ENCODE peak calls at places on chromosome 13, in seven cellular contexts. One of them, this sample, is unnamed.

GRCh38 chr13:20131057-20131832 is 29.6 kb downstream of the GJA3 start:
- DNase-seq in immature natural killer cell: no peak
- DNase-seq in A172: no peak
- DNase-seq in esophagus muscularis mucosa: no peak
- DNase-seq in occipital lobe: no peak
- DNase-seq in RPMI8226: no peak
- DNase-seq in T follicular helper cell: no peak
- DNase-seq in this sample: no peak

GRCh38 chr13:94154362-94154761 is 325.1 kb downstream of the DCT start:
- DNase-seq in immature natural killer cell: no peak
- DNase-seq in A172: peak
- DNase-seq in esophagus muscularis mucosa: no peak
- DNase-seq in occipital lobe: no peak
- DNase-seq in RPMI8226: no peak
- DNase-seq in T follicular helper cell: no peak
- DNase-seq in this sample: no peak

GRCh38 chr13:88932950-88933349 is 1261.8 kb downstream of the SLITRK5 start:
- DNase-seq in immature natural killer cell: no peak
- DNase-seq in A172: no peak
- DNase-seq in esophagus muscularis mucosa: no peak
- DNase-seq in occipital lobe: no peak
- DNase-seq in RPMI8226: no peak
- DNase-seq in T follicular helper cell: no peak
- DNase-seq in this sample: no peak

GRCh38 chr13:95002968-95003813 is 290.8 kb upstream of the SOX21 start:
- DNase-seq in immature natural killer cell: no peak
- DNase-seq in A172: no peak
- DNase-seq in esophagus muscularis mucosa: no peak
- DNase-seq in occipital lobe: no peak
- DNase-seq in RPMI8226: no peak
- DNase-seq in T follicular helper cell: no peak
- DNase-seq in this sample: no peak

GRCh38 chr13:75364131-75364713 is 117.7 kb downstream of the TBC1D4 start:
- DNase-seq in immature natural killer cell: no peak
- DNase-seq in A172: peak
- DNase-seq in esophagus muscularis mucosa: no peak
- DNase-seq in occipital lobe: no peak
- DNase-seq in RPMI8226: no peak
- DNase-seq in T follicular helper cell: no peak
- DNase-seq in this sample: no peak

GRCh38 chr13:32472194-32472621 is 44.3 kb upstream of the N4BP2L1 start:
- DNase-seq in immature natural killer cell: no peak
- DNase-seq in A172: no peak
- DNase-seq in esophagus muscularis mucosa: no peak
- DNase-seq in occipital lobe: no peak
- DNase-seq in RPMI8226: peak
- DNase-seq in T follicular helper cell: no peak
- DNase-seq in this sample: no peak

GRCh38 chr13:78228211-78228610 is 309.6 kb upstream of the EDNRB start:
- DNase-seq in immature natural killer cell: no peak
- DNase-seq in A172: no peak
- DNase-seq in esophagus muscularis mucosa: no peak
- DNase-seq in occipital lobe: no peak
- DNase-seq in RPMI8226: no peak
- DNase-seq in T follicular helper cell: no peak
- DNase-seq in this sample: no peak

GRCh38 chr13:19685034-19685433 is 51.6 kb downstream of the MPHOSPH8 start:
- DNase-seq in immature natural killer cell: no peak
- DNase-seq in A172: no peak
- DNase-seq in esophagus muscularis mucosa: no peak
- DNase-seq in occipital lobe: no peak
- DNase-seq in RPMI8226: no peak
- DNase-seq in T follicular helper cell: no peak
- DNase-seq in this sample: no peak

GRCh38 chr13:33611016-33611805 is 206.7 kb upstream of the RFC3 start:
- DNase-seq in immature natural killer cell: no peak
- DNase-seq in A172: no peak
- DNase-seq in esophagus muscularis mucosa: peak
- DNase-seq in occipital lobe: peak
- DNase-seq in RPMI8226: no peak
- DNase-seq in T follicular helper cell: no peak
- DNase-seq in this sample: no peak

GRCh38 chr13:27128825-27129627 is 42.6 kb downstream of the USP12 start:
- DNase-seq in immature natural killer cell: no peak
- DNase-seq in A172: no peak
- DNase-seq in esophagus muscularis mucosa: no peak
- DNase-seq in occipital lobe: no peak
- DNase-seq in RPMI8226: no peak
- DNase-seq in T follicular helper cell: no peak
- DNase-seq in this sample: peak

GRCh38 chr13:27264181-27264580 is 6.4 kb upstream of the RASL11A start:
- DNase-seq in immature natural killer cell: no peak
- DNase-seq in A172: no peak
- DNase-seq in esophagus muscularis mucosa: no peak
- DNase-seq in occipital lobe: peak
- DNase-seq in RPMI8226: no peak
- DNase-seq in T follicular helper cell: no peak
- DNase-seq in this sample: no peak

GRCh38 chr13:66210677-66211076 is 1019.5 kb downstream of the PCDH9 start:
- DNase-seq in immature natural killer cell: no peak
- DNase-seq in A172: peak
- DNase-seq in esophagus muscularis mucosa: no peak
- DNase-seq in occipital lobe: no peak
- DNase-seq in RPMI8226: no peak
- DNase-seq in T follicular helper cell: no peak
- DNase-seq in this sample: no peak

GRCh38 chr13:100491164-100491847 is 97.3 kb downstream of the GGACT start:
- DNase-seq in immature natural killer cell: no peak
- DNase-seq in A172: peak
- DNase-seq in esophagus muscularis mucosa: no peak
- DNase-seq in occipital lobe: no peak
- DNase-seq in RPMI8226: no peak
- DNase-seq in T follicular helper cell: no peak
- DNase-seq in this sample: no peak

This sample was measured in SW480.